ENCODE peak calls at places on chromosomes 13 and 19, in five cellular contexts. Z is prostate gland; K is fibroblast of the conjunctiva; N is stimulated activated CD4-positive, alpha-beta T cell treated with anti-CD3 and anti-CD28 coated beads, Interleukin-12 subunit alpha, Interleukin-12 subunit beta, amount 100 ng/mL, for 48 hours; G is CD4-positive, alpha-beta memory T cell. F is an unnamed sample.

GRCh38 chr13:28754698-28755545 is 36.2 kb upstream of the SLC46A3 start:
- DNase-seq in Z (no peak), K (no peak), N (no peak), G (no peak), F (peak)

GRCh38 chr13:35891486-35891885 is 239.7 kb downstream of the DCLK1 start:
- DNase-seq in K (no peak), N (no peak), Z (no peak), G (no peak), F (no peak)

GRCh38 chr19:39142655-39143054 is 17.1 kb downstream of the PAK4 start:
- DNase-seq in Z (no peak), N (no peak), K (no peak), G (no peak), F (no peak)

GRCh38 chr19:3407556-3408516 is 41.5 kb downstream of the NFIC start:
- DNase-seq in N (no peak), K (no peak), Z (peak), G (no peak), F (no peak)

GRCh38 chr19:7888145-7888825 is at the start of gene LRRC8E:
- DNase-seq in K (no peak), Z (peak), G (no peak), N (no peak), F (no peak)

GRCh38 chr13:26062853-26063444 is 11.1 kb upstream of the SHISA2 start:
- DNase-seq in K (peak), Z (peak), G (peak), N (no peak), F (peak)

GRCh38 chr13:36297600-36298338 is at the start of gene CCDC169:
- DNase-seq in Z (peak), K (peak), G (peak), N (peak), F (no peak)

GRCh38 chr19:35903550-35904179 is 1.3 kb downstream of the HCST start:
- DNase-seq in Z (peak), N (peak), G (peak), K (no peak), F (no peak)

GRCh38 chr19:36136975-36137686 is 2.7 kb upstream of the CAPNS1 start:
- DNase-seq in K (peak), Z (peak), N (no peak), G (no peak), F (peak)

F was measured in HCT116.